ENCODE peak calls at places on chromosome 20, in ten cellular contexts. X, B, E, L, K, H, C, Q, V and W are unnamed samples.

GRCh38 chr20:38229376-38230252 is 30.9 kb downstream of the KIAA1755 start:
- DNase-seq in X (peak; percentile 48), B (no peak), E (no peak), L (no peak), K (no peak), H (peak; percentile 42), C (no peak), Q (no peak), V (no peak), W (peak; percentile 57)

GRCh38 chr20:46721476-46721875 is 12.0 kb downstream of the SLC2A10 start:
- DNase-seq in X (peak; percentile 30), B (no peak), E (no peak), L (no peak), K (no peak), H (peak; percentile 13), C (no peak), Q (no peak), V (no peak), W (no peak)

GRCh38 chr20:43539975-43540672 is 18.7 kb upstream of the SGK2 start:
- DNase-seq in X (no peak), B (no peak), E (no peak), L (no peak), K (no peak), H (no peak), C (no peak), Q (no peak), V (no peak), W (no peak)

GRCh38 chr20:32621071-32621913 is 36.2 kb upstream of the NOL4L start:
- DNase-seq in X (no peak), B (no peak), E (no peak), L (no peak), K (no peak), H (no peak), C (no peak), Q (no peak), V (no peak), W (peak; percentile 96)

GRCh38 chr20:54251093-54251492 is 43.2 kb downstream of the PFDN4 start:
- DNase-seq in X (no peak), B (no peak), E (no peak), L (no peak), K (no peak), H (no peak), C (no peak), Q (no peak), V (no peak), W (no peak)

GRCh38 chr20:3811421-3812258 is 8.7 kb upstream of the AP5S1 start:
- DNase-seq in X (peak; percentile 99), B (peak; percentile 81), E (peak; percentile 90), L (peak; percentile 98), K (peak; percentile 91), H (peak; percentile 100), C (peak; percentile 99), Q (peak; percentile 95), V (peak; percentile 91), W (peak; percentile 46)

GRCh38 chr20:38932457-38933120 is 6.4 kb downstream of the FAM83D start:
- DNase-seq in X (peak; percentile 72), B (no peak), E (no peak), L (no peak), K (no peak), H (peak; percentile 90), C (peak; percentile 24), Q (no peak), V (no peak), W (no peak)

GRCh38 chr20:56458227-56458821 is 10.1 kb upstream of the RTF2 start:
- DNase-seq in X (no peak), B (no peak), E (no peak), L (no peak), K (no peak), H (no peak), C (no peak), Q (no peak), V (no peak), W (no peak)

GRCh38 chr20:10067305-10067704 is 32.5 kb downstream of the ANKEF1 start:
- DNase-seq in X (no peak), B (no peak), E (peak; percentile 39), L (no peak), K (no peak), H (no peak), C (no peak), Q (no peak), V (no peak), W (no peak)

GRCh38 chr20:17225891-17226409 is 890 bp upstream of the PCSK2 start:
- DNase-seq in X (no peak), B (no peak), E (no peak), L (no peak), K (no peak), H (no peak), C (no peak), Q (no peak), V (no peak), W (no peak)

GRCh38 chr20:13289031-13289430 is 68.0 kb downstream of the ISM1 start:
- DNase-seq in X (no peak), B (no peak), E (no peak), L (no peak), K (no peak), H (no peak), C (no peak), Q (no peak), V (no peak), W (no peak)

GRCh38 chr20:39986231-39986904 is 702.7 kb downstream of the MAFB start:
- DNase-seq in X (peak; percentile 58), B (no peak), E (no peak), L (peak; percentile 70), K (no peak), H (peak; percentile 45), C (no peak), Q (no peak), V (no peak), W (no peak)

GRCh38 chr20:33675127-33675954 is 1.1 kb upstream of the NECAB3 start:
- DNase-seq in X (peak; percentile 51), B (no peak), E (no peak), L (no peak), K (no peak), H (peak; percentile 28), C (no peak), Q (no peak), V (no peak), W (no peak)

GRCh38 chr20:14741616-14742015 is 404.2 kb upstream of the FLRT3 start:
- DNase-seq in X (peak; percentile 6), B (no peak), E (no peak), L (no peak), K (no peak), H (no peak), C (no peak), Q (no peak), V (no peak), W (no peak)

GRCh38 chr20:24837721-24838456 is 111.2 kb upstream of the CST7 start:
- DNase-seq in X (peak; percentile 36), B (no peak), E (peak; percentile 14), L (no peak), K (no peak), H (no peak), C (peak; percentile 24), Q (no peak), V (no peak), W (no peak)

GRCh38 chr20:49762940-49763766 is 49.5 kb upstream of the B4GALT5 start:
- DNase-seq in X (no peak), B (no peak), E (no peak), L (no peak), K (no peak), H (no peak), C (no peak), Q (no peak), V (no peak), W (peak; percentile 30)

GRCh38 chr20:44959082-44959895 is 908 bp downstream of the TOMM34 start:
- DNase-seq in X (peak; percentile 67), B (no peak), E (peak; percentile 66), L (no peak), K (peak; percentile 52), H (peak; percentile 47), C (no peak), Q (peak; percentile 97), V (peak; percentile 49), W (no peak)

GRCh38 chr20:48897298-48898044 is 24.0 kb upstream of the ARFGEF2 start:
- DNase-seq in X (peak; percentile 88), B (no peak), E (peak; percentile 39), L (no peak), K (no peak), H (peak; percentile 88), C (peak; percentile 52), Q (peak; percentile 86), V (no peak), W (no peak)

GRCh38 chr20:17650301-17650761 is 31.7 kb downstream of the RRBP1 start:
- DNase-seq in X (no peak), B (peak; percentile 9), E (no peak), L (no peak), K (no peak), H (peak; percentile 26), C (no peak), Q (no peak), V (no peak), W (no peak)

GRCh38 chr20:10658051-10658823 is 15.6 kb downstream of the JAG1 start:
- DNase-seq in X (no peak), B (no peak), E (no peak), L (no peak), K (no peak), H (no peak), C (no peak), Q (no peak), V (no peak), W (no peak)

GRCh38 chr20:19726126-19726525 is 31.9 kb upstream of the RIN2 start:
- DNase-seq in X (peak; percentile 10), B (no peak), E (no peak), L (no peak), K (no peak), H (peak; percentile 66), C (peak; percentile 4), Q (peak; percentile 50), V (no peak), W (no peak)

GRCh38 chr20:17940447-17940971 is 28.1 kb downstream of the SNX5 start:
- DNase-seq in X (peak; percentile 23), B (no peak), E (no peak), L (no peak), K (no peak), H (no peak), C (no peak), Q (no peak), V (no peak), W (no peak)

GRCh38 chr20:956330-956951 is 40.3 kb upstream of the ANGPT4 start:
- DNase-seq in X (peak; percentile 71), B (peak; percentile 84), E (peak; percentile 52), L (peak; percentile 51), K (peak; percentile 68), H (peak; percentile 59), C (no peak), Q (peak; percentile 70), V (peak; percentile 68), W (peak; percentile 34)

GRCh38 chr20:6828794-6829423 is 61.4 kb downstream of the BMP2 start:
- DNase-seq in X (peak; percentile 81), B (no peak), E (peak; percentile 26), L (peak; percentile 64), K (no peak), H (peak; percentile 74), C (peak; percentile 4), Q (peak; percentile 77), V (no peak), W (peak; percentile 28)

GRCh38 chr20:32513031-32513866 is 71.9 kb downstream of the NOL4L start:
- DNase-seq in X (no peak), B (no peak), E (no peak), L (no peak), K (no peak), H (no peak), C (no peak), Q (no peak), V (no peak), W (no peak)

GRCh38 chr20:34709836-34710567 is 5.9 kb downstream of the TP53INP2 start:
- DNase-seq in X (peak; percentile 60), B (peak; percentile 72), E (peak; percentile 16), L (peak; percentile 72), K (peak; percentile 22), H (peak; percentile 44), C (no peak), Q (peak; percentile 89), V (peak; percentile 51), W (no peak)